ENCODE peak calls at places on chromosomes 1 and 21, in seven cellular contexts. N is tibial artery, L is aorta, C is sigmoid colon, B is OCI-LY7, Z is tibial nerve, I is cardiac muscle cell. D is an unnamed sample. For H3K4me1, the result is how much of the 10 kb centered on the place peaks cover.

GRCh38 chr1:236520445-236521005 is 3.3 kb upstream of the LGALS8 start:
- DNase-seq in B (no peak), Z (no peak), I (no peak), N (no peak), L (no peak), C (no peak), D (no peak)

GRCh38 chr1:36083635-36084501 is at the start of gene TEKT2:
- DNase-seq in L (no peak), Z (no peak), N (no peak), C (peak), I (peak), B (no peak), D (peak)

GRCh38 chr1:28449904-28450303 is 55.9 kb upstream of the RCC1 start:
- DNase-seq in C (no peak), I (peak), N (no peak), B (peak), Z (no peak), L (no peak), D (no peak)

GRCh38 chr1:35924838-35925237 is 6.1 kb upstream of the AGO3 start:
- DNase-seq in I (no peak), L (no peak), N (no peak), B (peak), C (no peak), Z (no peak), D (no peak)

GRCh38 chr1:228445524-228445866 is 28.8 kb upstream of the TRIM17 start:
- DNase-seq in N (no peak), C (no peak), B (no peak), L (peak), I (no peak), Z (no peak), D (no peak)

GRCh38 chr1:209375681-209376360 is 207.7 kb upstream of the CAMK1G start:
- DNase-seq in B (no peak), Z (no peak), C (no peak), N (no peak), I (peak), L (no peak), D (no peak)

GRCh38 chr1:201254625-201255469 is 28.5 kb upstream of the PKP1 start:
- DNase-seq in L (no peak), I (peak), N (no peak), Z (peak), C (no peak), B (peak), D (peak)

GRCh38 chr1:87113313-87113712 is 198.9 kb downstream of the HS2ST1 start:
- DNase-seq in I (peak), Z (peak), C (no peak), N (no peak), B (no peak), L (peak), D (peak)

GRCh38 chr21:28975401-28975800 is 17.3 kb downstream of the LTN1 start:
- DNase-seq in N (no peak), B (no peak), C (no peak), I (peak), L (no peak), Z (no peak), D (no peak)

GRCh38 chr1:7149080-7149838 is 364.0 kb downstream of the CAMTA1 start:
- DNase-seq in I (peak), C (no peak), Z (no peak), B (no peak), L (peak), N (peak), D (peak)

GRCh38 chr1:7470904-7471638 is 300.0 kb upstream of the VAMP3 start:
- DNase-seq in B (no peak), C (peak), L (peak), I (peak), Z (peak), N (peak), D (peak)

GRCh38 chr1:100631015-100631521 is 88.5 kb upstream of the VCAM1 start:
- DNase-seq in L (no peak), I (peak), B (no peak), N (no peak), Z (no peak), C (no peak), D (no peak)

GRCh38 chr21:19011448-19011847 is 607.9 kb upstream of the TMPRSS15 start:
- DNase-seq in B (no peak), C (no peak), Z (no peak), I (no peak), N (no peak), L (no peak), D (peak)

GRCh38 chr1:222106369-222106768 is 364.5 kb upstream of the DUSP10 start:
- DNase-seq in Z (no peak), L (no peak), I (no peak), C (no peak), N (no peak), B (no peak), D (peak)

GRCh38 chr1:159916240-159917051 is 8.9 kb downstream of the TAGLN2 start:
- DNase-seq in Z (no peak), B (no peak), I (peak), L (peak), C (no peak), N (no peak), D (peak)

GRCh38 chr1:33762099-33762830 is 101.6 kb upstream of the HMGB4 start:
- DNase-seq in C (no peak), I (no peak), N (no peak), B (no peak), Z (no peak), L (peak), D (peak)

GRCh38 chr1:212428496-212428895 is 4.2 kb upstream of the NENF start:
- DNase-seq in I (peak), B (no peak), N (no peak), L (no peak), C (no peak), Z (no peak), D (no peak)

GRCh38 chr1:153401461-153401860 is 10.6 kb upstream of the S100A8 start:
- DNase-seq in Z (no peak), C (no peak), B (no peak), L (no peak), N (no peak), I (no peak), D (no peak)

GRCh38 chr1:89269277-89269676 is 3.4 kb downstream of the GBP5 start:
- DNase-seq in I (no peak), B (no peak), Z (no peak), N (no peak), L (no peak), C (no peak), D (no peak)

GRCh38 chr1:89274431-89274857 is 1.8 kb upstream of the GBP5 start:
- DNase-seq in N (no peak), I (peak), Z (no peak), C (no peak), L (no peak), B (no peak), D (no peak)

GRCh38 chr1:89276690-89277089 is 4.0 kb upstream of the GBP5 start:
- DNase-seq in N (no peak), C (no peak), L (no peak), I (peak), B (no peak), Z (no peak), D (no peak)

GRCh38 chr1:89273324-89273778 is 691 bp upstream of the GBP5 start:
- DNase-seq in N (no peak), C (no peak), B (no peak), I (no peak), L (peak), Z (no peak), D (peak)

GRCh38 chr1:89271616-89272015 is 1.0 kb downstream of the GBP5 start:
- DNase-seq in I (peak), L (no peak), Z (no peak), B (no peak), N (no peak), C (no peak), D (no peak)
- H3K27ac ChIP-seq in I (no peak), L (no peak), Z (no peak), B (no peak), N (no peak), C (no peak), D (no peak)

GRCh38 chr1:18288609-18289219 is 181.1 kb downstream of the IGSF21 start:
- DNase-seq in Z (no peak), I (no peak), L (no peak), N (no peak), B (peak), C (no peak), D (no peak)
- H3K4me1 ChIP-seq in Z (under half), I (under half), L (under half), N (under half), B (half or more), C (under half), D (under half)

GRCh38 chr21:37182222-37182621 is 84.9 kb downstream of the VPS26C start:
- DNase-seq in N (no peak), Z (no peak), L (no peak), B (no peak), C (no peak), I (no peak), D (no peak)
- H3K27ac ChIP-seq in N (no peak), Z (no peak), L (no peak), B (no peak), C (no peak), I (no peak), D (no peak)

DNA sequence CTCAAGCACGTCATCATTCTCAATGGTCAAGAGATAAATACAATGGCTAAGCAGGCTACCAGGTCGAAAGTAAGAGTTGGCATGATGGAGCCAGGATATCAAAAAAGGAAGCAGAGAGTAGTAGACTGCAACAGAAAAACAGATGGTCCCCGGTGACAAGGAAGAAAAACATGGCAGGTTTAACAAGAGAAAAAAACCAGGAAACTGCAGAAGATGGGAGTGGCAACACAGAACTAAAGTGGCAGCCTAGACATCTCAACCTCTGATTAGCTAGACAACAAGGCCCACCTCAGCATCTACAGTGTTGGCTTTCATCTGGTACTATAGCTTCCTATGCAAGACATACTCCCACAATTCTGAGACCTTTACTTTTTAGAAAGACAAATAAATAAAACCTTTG is 3.1 kb downstream of the UBR4 start:
- DNase-seq in Z (no peak), C (no peak), B (no peak), L (no peak), N (no peak), I (no peak), D (no peak)
- H3K4me1 ChIP-seq in Z (under half), C (under half), B (under half), L (under half), N (under half), I (under half), D (under half)

GRCh38 chr21:17446737-17447136 is 66.1 kb upstream of the CXADR start:
- DNase-seq in C (no peak), Z (no peak), N (no peak), L (no peak), B (no peak), I (no peak), D (no peak)
- H3K27ac ChIP-seq in C (no peak), Z (no peak), N (no peak), L (no peak), B (no peak), I (no peak), D (no peak)

GRCh38 chr1:158028956-158029355 is 35.5 kb downstream of the KIRREL1 start:
- DNase-seq in Z (no peak), B (no peak), I (peak), L (no peak), N (no peak), C (no peak), D (no peak)
- H3K4me1 ChIP-seq in Z (under half), B (under half), I (under half), L (under half), N (under half), C (under half), D (under half)

DNA sequence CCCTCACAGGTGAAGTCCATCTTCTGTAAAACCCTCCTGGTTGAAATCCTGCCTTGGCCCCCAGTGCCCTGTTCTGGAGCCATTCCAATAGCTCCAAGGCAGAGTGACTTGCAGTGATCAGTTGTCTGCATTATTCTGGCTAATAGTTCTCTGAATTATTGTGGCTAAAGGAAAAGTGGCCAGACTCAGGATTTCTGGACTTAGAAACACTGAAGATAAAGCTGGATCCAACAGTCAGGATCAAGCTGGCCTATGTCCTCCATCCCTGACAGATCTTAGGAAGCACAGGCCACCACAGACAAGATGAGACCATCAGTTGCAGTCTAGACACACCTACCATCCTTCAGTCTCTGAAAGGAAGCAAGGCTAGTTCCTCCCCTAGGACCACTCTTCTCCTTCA is 801 bp upstream of the C2CD4D start:
- DNase-seq in L (no peak), N (no peak), Z (no peak), B (no peak), C (no peak), I (no peak), D (no peak)
- H3K27ac ChIP-seq in L (no peak), N (no peak), Z (peak), B (no peak), C (peak), I (no peak), D (no peak)

GRCh38 chr1:11979818-11980675 is at the start of gene MFN2:
- DNase-seq in B (peak), I (peak), N (peak), C (peak), L (peak), Z (peak), D (peak)

GRCh38 chr1:11982010-11982392 is 1.8 kb downstream of the MFN2 start:
- DNase-seq in L (no peak), Z (no peak), N (no peak), C (no peak), I (no peak), B (no peak), D (no peak)

GRCh38 chr1:11979453-11979817 is 809 bp upstream of the MFN2 start:
- DNase-seq in I (no peak), N (no peak), C (no peak), L (peak), B (no peak), Z (peak), D (no peak)

GRCh38 chr1:11980676-11980972 is 380 bp downstream of the MFN2 start:
- DNase-seq in C (no peak), I (no peak), N (no peak), L (no peak), B (no peak), Z (no peak), D (no peak)

DNA sequence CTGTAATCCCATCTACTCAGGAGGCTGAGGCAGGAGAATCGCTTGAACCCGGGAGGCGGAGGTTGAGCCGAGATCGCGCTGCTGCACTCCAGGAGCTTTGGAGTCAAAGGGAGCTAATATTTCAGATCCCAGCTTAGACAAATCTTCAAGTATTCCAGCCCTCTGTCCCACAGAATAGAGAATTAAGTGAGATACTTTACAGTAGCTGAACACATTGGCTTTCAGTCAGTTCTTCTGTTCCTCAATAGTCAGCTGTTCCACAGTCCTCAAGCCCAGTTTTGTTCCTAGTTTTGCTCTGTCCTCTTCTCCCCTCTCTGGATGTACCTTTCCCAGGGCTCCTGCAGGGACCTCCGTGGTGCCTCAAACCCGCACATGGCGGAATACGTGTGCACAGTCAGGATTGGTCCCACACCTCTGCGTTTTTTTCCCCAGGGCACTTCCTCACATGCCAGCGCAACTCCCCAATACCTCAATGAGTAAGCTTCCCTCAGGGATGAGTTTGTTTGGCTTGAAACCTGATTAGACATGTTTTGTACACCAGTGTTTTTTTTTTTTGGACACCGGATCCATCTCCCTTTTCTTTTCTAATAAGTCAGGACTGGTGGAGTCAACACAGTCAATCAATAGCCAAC is 1.2 kb downstream of the MFN2 start:
- DNase-seq in B (no peak), I (no peak), L (no peak), Z (no peak), C (no peak), N (no peak), D (no peak)
- H3K4me1 ChIP-seq in B (under half), I (under half), L (under half), Z (under half), C (under half), N (under half), D (under half)

GRCh38 chr1:162674018-162674608 is 41.8 kb downstream of the DDR2 start:
- DNase-seq in L (no peak), C (no peak), Z (no peak), I (peak), N (no peak), B (no peak), D (no peak)

GRCh38 chr1:162666006-162666645 is 33.9 kb downstream of the DDR2 start:
- DNase-seq in I (peak), B (no peak), C (no peak), Z (no peak), L (no peak), N (no peak), D (no peak)

GRCh38 chr1:162671664-162672415 is 39.6 kb downstream of the DDR2 start:
- DNase-seq in I (no peak), Z (no peak), C (no peak), N (no peak), B (no peak), L (no peak), D (no peak)

GRCh38 chr1:162672678-162673259 is 40.5 kb downstream of the DDR2 start:
- DNase-seq in I (no peak), L (no peak), B (no peak), N (no peak), Z (no peak), C (no peak), D (no peak)

DNA sequence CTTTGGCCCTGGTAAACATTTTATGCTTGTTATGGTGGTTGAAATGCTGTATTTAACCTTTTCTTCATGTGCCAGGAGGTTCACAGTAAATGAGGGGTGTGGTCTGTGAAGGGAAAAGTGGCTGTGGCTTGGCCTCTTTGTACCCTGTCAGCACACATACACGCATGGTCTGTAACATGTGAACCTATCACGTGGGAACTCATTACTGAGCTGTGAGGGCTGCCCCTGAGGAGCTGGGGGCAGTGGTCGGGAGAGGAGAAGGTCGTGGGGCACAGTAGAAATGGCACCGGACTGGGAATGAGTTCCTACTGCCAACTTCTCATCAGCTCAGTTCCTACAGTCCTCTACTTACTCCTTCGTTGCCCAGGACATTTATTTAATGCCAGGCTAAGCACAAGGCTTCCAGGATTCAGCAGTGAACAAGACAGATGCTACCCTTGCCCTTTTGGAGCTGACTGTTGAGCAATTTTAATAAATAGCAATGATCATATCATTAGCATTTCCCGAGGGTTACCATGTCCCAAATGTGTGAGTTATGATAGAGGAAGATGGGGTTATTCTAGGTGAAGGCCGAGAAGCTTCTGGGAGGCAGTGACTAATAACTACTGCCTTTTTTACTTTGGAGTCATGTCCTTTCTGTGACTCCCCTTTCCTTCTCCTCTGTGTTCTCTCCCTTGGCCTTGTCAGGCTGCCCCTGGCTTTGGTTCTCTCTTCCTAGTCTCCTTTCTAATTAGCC is 38.8 kb downstream of the DDR2 start:
- DNase-seq in C (no peak), N (no peak), L (no peak), Z (no peak), B (no peak), I (peak), D (no peak)
- H3K27ac ChIP-seq in C (peak), N (peak), L (peak), Z (peak), B (no peak), I (no peak), D (peak)

GRCh38 chr21:41597227-41597626 is 89.3 kb upstream of the TMPRSS2 start:
- DNase-seq in B (no peak), Z (no peak), N (no peak), C (no peak), I (no peak), L (no peak), D (no peak)
- H3K4me1 ChIP-seq in B (under half), Z (under half), N (under half), C (under half), I (under half), L (under half), D (under half)